ENCODE peak calls at places on chromosome 14, in five cellular contexts. R, H, J, W and T are unnamed samples.
A peak's percentile ranks its signal among the peaks of the same experiment; 100 is the strongest.

GRCh38 chr14:51395361-51395849 is 155.4 kb downstream of the TMX1 start:
- DNase-seq in W (no peak), R (peak; percentile 74), J (peak; percentile 81), H (peak; percentile 37), T (peak; percentile 99)

GRCh38 chr14:23068792-23069412 is 11.6 kb upstream of the CDH24 start:
- DNase-seq in W (no peak), R (peak; percentile 93), J (peak; percentile 78), H (peak; percentile 93), T (peak; percentile 86)

GRCh38 chr14:101474563-101475467 is 86.5 kb upstream of the DIO3 start:
- DNase-seq in R (no peak), W (no peak), H (no peak), J (no peak), T (peak; percentile 57)

GRCh38 chr14:94317259-94317658 is 5.9 kb downstream of the SERPINA6 start:
- DNase-seq in W (no peak), J (no peak), H (peak; percentile 18), R (no peak), T (no peak)

GRCh38 chr14:55301722-55302121 is 30.5 kb downstream of the FBXO34 start:
- DNase-seq in W (no peak), R (peak; percentile 60), H (no peak), J (peak; percentile 63), T (no peak)

GRCh38 chr14:50001999-50002925 is 109.4 kb downstream of the ARF6 start:
- DNase-seq in J (no peak), W (no peak), H (no peak), R (no peak), T (no peak)

GRCh38 chr14:51302319-51303030 is 62.4 kb downstream of the TMX1 start:
- DNase-seq in J (peak; percentile 36), R (no peak), H (no peak), W (no peak), T (no peak)

GRCh38 chr14:92687681-92688433 is 60.6 kb downstream of the LGMN start:
- DNase-seq in J (peak; percentile 31), W (no peak), H (peak; percentile 76), R (no peak), T (peak; percentile 68)

GRCh38 chr14:100105357-100106169 is 40.3 kb downstream of the EVL start:
- DNase-seq in R (no peak), W (no peak), H (no peak), J (no peak), T (peak; percentile 37)

GRCh38 chr14:45664668-45665356 is 411.8 kb upstream of the MIS18BP1 start:
- DNase-seq in H (peak; percentile 16), J (no peak), R (no peak), W (no peak), T (no peak)
- TF ChIP-seq CTCF in H (peak; percentile 44), J (no peak), R (peak; percentile 32), W (no peak), T (peak; percentile 25)

DNA sequence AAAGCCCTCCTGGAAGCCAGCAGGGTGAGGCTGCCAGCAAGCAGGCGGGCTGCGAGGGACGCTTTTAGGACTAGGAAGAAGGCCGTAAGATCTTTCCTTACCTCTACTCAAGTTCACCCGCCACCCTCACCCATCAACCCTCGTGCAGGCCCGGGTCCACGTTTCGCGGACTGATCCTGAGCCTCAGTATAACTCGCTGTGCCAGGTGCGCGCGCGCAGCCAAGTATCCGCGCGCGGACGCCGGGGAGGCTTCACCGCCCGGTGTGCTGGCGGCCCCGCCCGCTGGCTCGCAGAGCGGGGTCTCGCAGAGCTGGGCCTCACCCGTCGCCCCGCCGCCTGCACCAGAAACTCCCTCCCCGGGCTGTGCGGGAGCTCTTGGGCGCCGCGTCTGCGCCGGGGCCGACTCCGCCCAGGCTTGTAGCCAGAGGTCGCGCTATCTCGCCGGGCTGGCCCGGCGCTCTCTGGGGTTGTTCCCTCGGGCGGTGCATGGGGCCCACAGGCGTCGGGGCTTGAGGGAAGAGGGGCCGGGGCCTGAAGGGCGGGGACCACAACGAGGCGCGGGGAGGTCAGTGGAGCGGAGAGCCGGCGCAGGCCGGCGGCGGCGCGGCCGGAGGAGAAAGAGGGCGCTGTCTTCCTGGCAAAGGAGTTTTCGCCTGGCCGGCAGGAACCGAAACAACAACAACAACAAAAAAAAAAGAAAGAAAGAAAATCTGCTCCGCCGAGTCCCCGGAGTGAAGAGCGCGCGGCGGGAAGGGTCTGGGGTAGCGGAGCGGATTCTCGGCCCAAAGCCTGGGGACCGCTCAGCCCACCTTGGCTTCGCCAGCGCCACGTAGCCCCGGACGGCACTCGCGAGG is 7.7 kb upstream of the SIX1 start:
- DNase-seq in J (peak; percentile 49), H (peak; percentile 90), W (no peak), R (peak; percentile 44), T (peak; percentile 72)
- TF ChIP-seq CTCF in J (peak; percentile 19), H (peak; percentile 64), W (peak; percentile 41), R (peak; percentile 76), T (peak; percentile 90)

GRCh38 chr14:89027097-89027740 is 202.8 kb downstream of the TTC8 start:
- DNase-seq in J (no peak), R (no peak), W (no peak), H (peak; percentile 84), T (no peak)
- TF ChIP-seq CTCF in J (peak; percentile 38), R (peak; percentile 99), W (peak; percentile 82), H (peak; percentile 92), T (peak; percentile 99)

DNA sequence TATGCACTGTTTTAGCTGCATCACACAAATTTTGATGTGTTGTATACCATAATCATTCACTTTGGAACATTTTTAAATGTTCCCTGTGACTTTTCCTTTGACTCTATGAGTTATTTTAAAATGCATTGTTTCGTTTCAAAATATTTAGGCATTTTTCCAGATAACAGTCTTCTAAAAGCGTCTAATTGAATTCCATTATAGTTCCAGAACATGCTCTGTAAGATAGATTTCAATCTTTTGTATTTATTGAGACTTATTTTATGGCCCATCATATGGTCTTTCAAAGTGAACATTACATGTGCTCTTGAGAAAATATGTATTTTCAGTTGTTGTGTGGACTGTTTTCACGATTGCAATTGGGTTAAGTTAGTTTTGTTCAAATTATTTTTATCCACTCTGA is 98.7 kb upstream of the ARHGAP5 start:
- DNase-seq in H (no peak), J (no peak), R (no peak), W (no peak), T (no peak)
- TF ChIP-seq CTCF in H (no peak), J (no peak), R (no peak), W (no peak), T (no peak)

GRCh38 chr14:73208390-73208789 is 28.9 kb upstream of the PAPLN start:
- DNase-seq in W (no peak), H (no peak), R (no peak), J (no peak), T (no peak)

GRCh38 chr14:73208846-73209245 is 28.5 kb upstream of the PAPLN start:
- DNase-seq in J (no peak), H (no peak), W (no peak), R (no peak), T (no peak)

GRCh38 chr14:73211251-73211650 is 26.1 kb upstream of the PAPLN start:
- DNase-seq in H (no peak), W (no peak), R (no peak), J (no peak), T (no peak)

GRCh38 chr14:73207615-73208014 is 29.7 kb upstream of the PAPLN start:
- DNase-seq in J (no peak), R (no peak), W (no peak), H (no peak), T (no peak)

DNA sequence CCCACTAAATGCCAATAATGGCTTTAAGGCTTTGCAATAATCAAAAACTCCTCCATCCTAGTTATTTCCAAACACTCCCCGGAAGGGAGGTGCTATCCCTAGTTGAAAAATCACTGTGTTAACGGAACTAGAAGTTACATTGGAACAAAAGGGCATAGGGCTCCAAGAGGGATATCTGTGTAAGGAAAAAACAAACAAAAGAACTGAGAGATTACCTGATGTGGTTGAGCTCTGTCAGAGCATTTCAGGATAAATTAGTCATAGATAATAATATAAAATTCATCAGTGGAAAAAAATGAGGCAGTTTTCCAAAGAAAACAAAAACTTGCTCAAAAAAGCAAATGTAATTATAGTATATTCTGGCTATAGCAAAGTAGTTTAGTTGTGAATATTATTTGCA is 27.4 kb upstream of the PAPLN start:
- DNase-seq in W (no peak), R (peak; percentile 27), J (peak; percentile 71), H (no peak), T (no peak)
- TF ChIP-seq CTCF in W (no peak), R (no peak), J (no peak), H (no peak), T (no peak)